ENCODE peak calls at places on chromosome 15, in eight cellular contexts. One of them, this sample, is unnamed.

GRCh38 chr15:89910891-89911626 is 1.7 kb downstream of the ARPIN start:
- DNase-seq in AG10803: no peak
- DNase-seq in ELF-1: no peak
- DNase-seq in smooth muscle cell of the brain vasculature: no peak
- DNase-seq in NCI-H1436: no peak
- DNase-seq in T1000: no peak
- DNase-seq in activated CD8-positive, alpha-beta memory T cell treated with anti-CD3 and anti-CD28 coated beads for 24 hours: no peak
- DNase-seq in occipital lobe: no peak
- DNase-seq in this sample: no peak

GRCh38 chr15:81725590-81725989 is 320.2 kb downstream of the MEX3B start:
- DNase-seq in AG10803: no peak
- DNase-seq in ELF-1: no peak
- DNase-seq in smooth muscle cell of the brain vasculature: no peak
- DNase-seq in NCI-H1436: no peak
- DNase-seq in T1000: no peak
- DNase-seq in activated CD8-positive, alpha-beta memory T cell treated with anti-CD3 and anti-CD28 coated beads for 24 hours: no peak
- DNase-seq in occipital lobe: no peak
- DNase-seq in this sample: no peak

GRCh38 chr15:90716317-90716975 is 700 bp upstream of the BLM start:
- DNase-seq in AG10803: peak; percentile 3
- DNase-seq in ELF-1: no peak
- DNase-seq in smooth muscle cell of the brain vasculature: no peak
- DNase-seq in NCI-H1436: no peak
- DNase-seq in T1000: no peak
- DNase-seq in activated CD8-positive, alpha-beta memory T cell treated with anti-CD3 and anti-CD28 coated beads for 24 hours: no peak
- DNase-seq in occipital lobe: no peak
- DNase-seq in this sample: no peak

GRCh38 chr15:72685925-72686794 is at the start of the genes BBS4 and HIGD2B:
- DNase-seq in AG10803: peak; percentile 83
- DNase-seq in ELF-1: peak; percentile 99
- DNase-seq in smooth muscle cell of the brain vasculature: no peak
- DNase-seq in NCI-H1436: no peak
- DNase-seq in T1000: no peak
- DNase-seq in activated CD8-positive, alpha-beta memory T cell treated with anti-CD3 and anti-CD28 coated beads for 24 hours: peak; percentile 93
- DNase-seq in occipital lobe: no peak
- DNase-seq in this sample: peak; percentile 97

GRCh38 chr15:90580086-90580485 is 50.4 kb downstream of the CRTC3 start:
- DNase-seq in AG10803: no peak
- DNase-seq in ELF-1: no peak
- DNase-seq in smooth muscle cell of the brain vasculature: no peak
- DNase-seq in NCI-H1436: no peak
- DNase-seq in T1000: no peak
- DNase-seq in activated CD8-positive, alpha-beta memory T cell treated with anti-CD3 and anti-CD28 coated beads for 24 hours: no peak
- DNase-seq in occipital lobe: no peak
- DNase-seq in this sample: no peak

GRCh38 chr15:62068071-62068786 is 1.5 kb downstream of the C2CD4A start:
- DNase-seq in AG10803: peak; percentile 36
- DNase-seq in ELF-1: peak; percentile 66
- DNase-seq in smooth muscle cell of the brain vasculature: no peak
- DNase-seq in NCI-H1436: peak; percentile 11
- DNase-seq in T1000: peak; percentile 55
- DNase-seq in activated CD8-positive, alpha-beta memory T cell treated with anti-CD3 and anti-CD28 coated beads for 24 hours: peak; percentile 73
- DNase-seq in occipital lobe: no peak
- DNase-seq in this sample: no peak

GRCh38 chr15:41584636-41585139 is 25.7 kb downstream of the TYRO3 start:
- DNase-seq in AG10803: no peak
- DNase-seq in ELF-1: no peak
- DNase-seq in smooth muscle cell of the brain vasculature: no peak
- DNase-seq in NCI-H1436: no peak
- DNase-seq in T1000: no peak
- DNase-seq in activated CD8-positive, alpha-beta memory T cell treated with anti-CD3 and anti-CD28 coated beads for 24 hours: no peak
- DNase-seq in occipital lobe: no peak
- DNase-seq in this sample: no peak

GRCh38 chr15:52706091-52706490 is 26.9 kb upstream of the ATOSA start:
- DNase-seq in AG10803: no peak
- DNase-seq in ELF-1: no peak
- DNase-seq in smooth muscle cell of the brain vasculature: no peak
- DNase-seq in NCI-H1436: no peak
- DNase-seq in T1000: no peak
- DNase-seq in activated CD8-positive, alpha-beta memory T cell treated with anti-CD3 and anti-CD28 coated beads for 24 hours: no peak
- DNase-seq in occipital lobe: no peak
- DNase-seq in this sample: no peak

GRCh38 chr15:96428742-96429141 is 98.2 kb downstream of the NR2F2 start:
- DNase-seq in AG10803: peak; percentile 95
- DNase-seq in ELF-1: no peak
- DNase-seq in smooth muscle cell of the brain vasculature: no peak
- DNase-seq in NCI-H1436: no peak
- DNase-seq in T1000: peak; percentile 63
- DNase-seq in activated CD8-positive, alpha-beta memory T cell treated with anti-CD3 and anti-CD28 coated beads for 24 hours: no peak
- DNase-seq in occipital lobe: no peak
- DNase-seq in this sample: no peak

GRCh38 chr15:45704329-45705249 is 69.8 kb downstream of the SQOR start:
- DNase-seq in AG10803: no peak
- DNase-seq in ELF-1: peak; percentile 89
- DNase-seq in smooth muscle cell of the brain vasculature: no peak
- DNase-seq in NCI-H1436: no peak
- DNase-seq in T1000: no peak
- DNase-seq in activated CD8-positive, alpha-beta memory T cell treated with anti-CD3 and anti-CD28 coated beads for 24 hours: peak; percentile 59
- DNase-seq in occipital lobe: no peak
- DNase-seq in this sample: no peak

GRCh38 chr15:52139599-52140462 is 27.3 kb upstream of the BCL2L10 start:
- DNase-seq in AG10803: peak; percentile 65
- DNase-seq in ELF-1: peak; percentile 94
- DNase-seq in smooth muscle cell of the brain vasculature: peak; percentile 56
- DNase-seq in NCI-H1436: peak; percentile 43
- DNase-seq in T1000: peak; percentile 25
- DNase-seq in activated CD8-positive, alpha-beta memory T cell treated with anti-CD3 and anti-CD28 coated beads for 24 hours: peak; percentile 85
- DNase-seq in occipital lobe: peak; percentile 40
- DNase-seq in this sample: no peak

GRCh38 chr15:71195242-71195641 is 80.0 kb downstream of the THSD4 start:
- DNase-seq in AG10803: no peak
- DNase-seq in ELF-1: peak; percentile 69
- DNase-seq in smooth muscle cell of the brain vasculature: no peak
- DNase-seq in NCI-H1436: no peak
- DNase-seq in T1000: no peak
- DNase-seq in activated CD8-positive, alpha-beta memory T cell treated with anti-CD3 and anti-CD28 coated beads for 24 hours: peak; percentile 11
- DNase-seq in occipital lobe: no peak
- DNase-seq in this sample: no peak

GRCh38 chr15:77580991-77581682 is 51.6 kb downstream of the LINGO1 start:
- DNase-seq in AG10803: peak; percentile 18
- DNase-seq in ELF-1: no peak
- DNase-seq in smooth muscle cell of the brain vasculature: no peak
- DNase-seq in NCI-H1436: peak; percentile 56
- DNase-seq in T1000: no peak
- DNase-seq in activated CD8-positive, alpha-beta memory T cell treated with anti-CD3 and anti-CD28 coated beads for 24 hours: no peak
- DNase-seq in occipital lobe: peak; percentile 49
- DNase-seq in this sample: no peak

GRCh38 chr15:69410290-69410874 is 3.8 kb upstream of the KIF23 start:
- DNase-seq in AG10803: peak; percentile 29
- DNase-seq in ELF-1: no peak
- DNase-seq in smooth muscle cell of the brain vasculature: no peak
- DNase-seq in NCI-H1436: peak; percentile 51
- DNase-seq in T1000: peak; percentile 18
- DNase-seq in activated CD8-positive, alpha-beta memory T cell treated with anti-CD3 and anti-CD28 coated beads for 24 hours: no peak
- DNase-seq in occipital lobe: no peak
- DNase-seq in this sample: no peak

GRCh38 chr15:61994216-61994615 is 66.0 kb downstream of the VPS13C start:
- DNase-seq in AG10803: peak; percentile 74
- DNase-seq in ELF-1: no peak
- DNase-seq in smooth muscle cell of the brain vasculature: no peak
- DNase-seq in NCI-H1436: no peak
- DNase-seq in T1000: no peak
- DNase-seq in activated CD8-positive, alpha-beta memory T cell treated with anti-CD3 and anti-CD28 coated beads for 24 hours: no peak
- DNase-seq in occipital lobe: no peak
- DNase-seq in this sample: no peak

GRCh38 chr15:89670985-89671560 is 8.1 kb downstream of the PLIN1 start:
- DNase-seq in AG10803: no peak
- DNase-seq in ELF-1: no peak
- DNase-seq in smooth muscle cell of the brain vasculature: no peak
- DNase-seq in NCI-H1436: no peak
- DNase-seq in T1000: no peak
- DNase-seq in activated CD8-positive, alpha-beta memory T cell treated with anti-CD3 and anti-CD28 coated beads for 24 hours: no peak
- DNase-seq in occipital lobe: no peak
- DNase-seq in this sample: no peak

GRCh38 chr15:60840703-60841411 is 361.9 kb upstream of the ICE2 start:
- DNase-seq in AG10803: no peak
- DNase-seq in ELF-1: no peak
- DNase-seq in smooth muscle cell of the brain vasculature: no peak
- DNase-seq in NCI-H1436: no peak
- DNase-seq in T1000: no peak
- DNase-seq in activated CD8-positive, alpha-beta memory T cell treated with anti-CD3 and anti-CD28 coated beads for 24 hours: peak; percentile 71
- DNase-seq in occipital lobe: no peak
- DNase-seq in this sample: no peak